ENCODE peak calls at places on chromosomes 4 and X, in five cellular contexts. A is right lobe of liver, D is stomach, C is foreskin fibroblast, S is lower lobe of right lung. N is an unnamed sample.

GRCh38 chr4:61245321-61245720 is 45.2 kb downstream of the ADGRL3 start:
- DNase-seq in A (no peak), D (no peak), C (no peak), S (no peak), N (no peak)

GRCh38 chr4:82380344-82380743 is 6.6 kb upstream of the HNRNPD start:
- DNase-seq in A (no peak), D (no peak), C (no peak), S (no peak), N (no peak)

GRCh38 chrX:30981968-30982367 is 89.9 kb downstream of the FTHL17 start:
- DNase-seq in A (no peak), D (no peak), C (no peak), S (no peak), N (no peak)

GRCh38 chr4:8105303-8106100 is 53.1 kb downstream of the ABLIM2 start:
- DNase-seq in A (no peak), D (no peak), C (no peak), S (no peak), N (no peak)

GRCh38 chr4:188110741-188111458 is 1.5 kb upstream of the TRIML2 start:
- DNase-seq in A (no peak), D (no peak), C (peak), S (no peak), N (no peak)

GRCh38 chr4:75985116-75985515 is 5.6 kb downstream of the SDAD1 start:
- DNase-seq in A (no peak), D (no peak), C (peak), S (no peak), N (peak)

GRCh38 chr4:114727426-114727825 is 128.8 kb downstream of the UGT8 start:
- DNase-seq in A (no peak), D (no peak), C (no peak), S (no peak), N (no peak)

GRCh38 chr4:73707918-73708577 is 32.3 kb upstream of the CXCL8 start:
- DNase-seq in A (no peak), D (peak), C (peak), S (peak), N (peak)

GRCh38 chrX:37553476-37553875 is 18.0 kb upstream of the LANCL3 start:
- DNase-seq in A (no peak), D (no peak), C (no peak), S (no peak), N (no peak)

GRCh38 chr4:186934841-186935443 is 211.3 kb upstream of the FAT1 start:
- DNase-seq in A (no peak), D (no peak), C (no peak), S (no peak), N (no peak)

GRCh38 chr4:1600811-1601532 is 83.1 kb downstream of the FAM53A start:
- DNase-seq in A (no peak), D (no peak), C (no peak), S (peak), N (no peak)

GRCh38 chrX:153967536-153968214 is 3.9 kb downstream of the HCFC1 start:
- DNase-seq in A (no peak), D (no peak), C (no peak), S (no peak), N (no peak)

GRCh38 chr4:94127707-94128328 is 79.8 kb upstream of the SMARCAD1 start:
- DNase-seq in A (no peak), D (no peak), C (peak), S (no peak), N (peak)

GRCh38 chr4:185123479-185123878 is 19.6 kb upstream of the SLC25A4 start:
- DNase-seq in A (no peak), D (no peak), C (no peak), S (no peak), N (no peak)

GRCh38 chrX:55488559-55489314 is 911 bp downstream of the USP51 start:
- DNase-seq in A (peak), D (peak), C (peak), S (peak), N (no peak)

GRCh38 chr4:48461000-48461399 is 22.1 kb upstream of the SLC10A4 start:
- DNase-seq in A (no peak), D (no peak), C (no peak), S (no peak), N (no peak)

GRCh38 chr4:54499308-54500074 is 158.3 kb upstream of the KIT start:
- DNase-seq in A (no peak), D (no peak), C (peak), S (no peak), N (no peak)

GRCh38 chrX:73922856-73923429 is 359.9 kb downstream of the CHIC1 start:
- DNase-seq in A (no peak), D (no peak), C (peak), S (no peak), N (no peak)

GRCh38 chrX:68835468-68835867 is 6.6 kb downstream of the EFNB1 start:
- DNase-seq in A (no peak), D (peak), C (no peak), S (no peak), N (no peak)

GRCh38 chr4:168560184-168560834 is 63.5 kb downstream of the PALLD start:
- DNase-seq in A (no peak), D (peak), C (peak), S (no peak), N (peak)

GRCh38 chrX:44244008-44244407 is 99.5 kb downstream of the EFHC2 start:
- DNase-seq in A (no peak), D (no peak), C (peak), S (no peak), N (no peak)

GRCh38 chrX:51002160-51002632 is 91.7 kb downstream of the BMP15 start:
- DNase-seq in A (no peak), D (no peak), C (no peak), S (no peak), N (no peak)

GRCh38 chrX:154468217-154468616 is 10.1 kb downstream of the PLXNA3 start:
- DNase-seq in A (no peak), D (no peak), C (no peak), S (no peak), N (no peak)

GRCh38 chr4:85489273-85489672 is 14.3 kb downstream of the ARHGAP24 start:
- DNase-seq in A (no peak), D (no peak), C (peak), S (no peak), N (no peak)

GRCh38 chr4:82469776-82470345 is 39.5 kb downstream of the ENOPH1 start:
- DNase-seq in A (no peak), D (no peak), C (peak), S (no peak), N (no peak)

GRCh38 chr4:123096038-123096437 is 173.6 kb upstream of the NUDT6 start:
- DNase-seq in A (no peak), D (no peak), C (peak), S (no peak), N (no peak)

GRCh38 chrX:101452051-101452450 is 33.2 kb upstream of the ARMCX4 start:
- DNase-seq in A (no peak), D (no peak), C (no peak), S (no peak), N (no peak)

GRCh38 chr4:158169931-158170690 is 2.7 kb downstream of the GASK1B start:
- DNase-seq in A (no peak), D (no peak), C (peak), S (no peak), N (no peak)

GRCh38 chr4:52825311-52826090 is 36.6 kb upstream of the RASL11B start:
- DNase-seq in A (no peak), D (no peak), C (peak), S (no peak), N (no peak)

GRCh38 chrX:152313529-152314302 is 137.4 kb downstream of the GABRA3 start:
- DNase-seq in A (no peak), D (no peak), C (no peak), S (no peak), N (no peak)

GRCh38 chr4:1113311-1114009 is at the start of gene RNF212:
- DNase-seq in A (no peak), D (peak), C (peak), S (no peak), N (no peak)

DNA sequence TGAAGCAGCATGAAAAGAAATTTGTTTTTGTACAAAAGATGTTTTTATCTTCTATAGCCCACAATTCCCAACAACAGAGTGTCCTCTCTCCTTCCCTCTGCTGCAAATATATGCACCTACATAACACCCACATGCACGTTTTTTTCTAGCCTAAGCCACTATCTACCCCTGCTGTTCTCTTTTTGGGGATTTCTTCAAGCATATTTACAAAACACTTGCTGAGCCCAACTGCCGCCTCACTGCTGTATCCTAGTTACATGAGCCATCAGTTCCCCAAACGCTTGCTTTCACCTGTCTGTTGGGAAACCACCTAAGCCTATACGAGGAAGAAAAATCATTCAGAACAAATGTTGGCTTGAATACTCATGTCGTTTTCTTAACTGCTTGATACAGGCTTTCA is 127.2 kb downstream of the CHRNA9 start:
- DNase-seq in A (no peak), D (no peak), C (no peak), S (no peak), N (no peak)
- TF ChIP-seq CTCF in A (no peak), D (no peak), C (no peak), S (no peak), N (no peak)

DNA sequence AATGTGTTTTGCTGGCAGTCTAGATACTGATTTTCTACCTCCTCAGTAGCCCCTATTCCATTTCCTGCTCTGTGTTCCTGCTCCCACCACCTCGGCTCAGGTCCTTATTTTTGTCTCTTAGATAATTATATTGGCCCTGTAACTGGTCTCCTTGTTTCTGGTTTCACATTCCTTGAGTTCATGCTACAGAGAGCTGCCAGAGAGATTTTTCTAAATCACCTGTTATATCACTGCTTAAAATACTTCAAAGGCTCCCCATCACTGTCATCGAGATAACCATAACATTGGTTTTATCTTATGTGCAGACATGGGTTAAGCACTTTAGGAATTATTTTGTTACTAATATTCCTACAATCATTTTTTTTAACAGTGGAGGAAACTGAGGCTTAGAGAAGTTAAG is 9.6 kb downstream of the SYNPO2 start:
- DNase-seq in A (no peak), D (no peak), C (no peak), S (no peak), N (no peak)
- H3K4me3 ChIP-seq in A (no peak), D (no peak), C (no peak), S (no peak), N (no peak)

DNA sequence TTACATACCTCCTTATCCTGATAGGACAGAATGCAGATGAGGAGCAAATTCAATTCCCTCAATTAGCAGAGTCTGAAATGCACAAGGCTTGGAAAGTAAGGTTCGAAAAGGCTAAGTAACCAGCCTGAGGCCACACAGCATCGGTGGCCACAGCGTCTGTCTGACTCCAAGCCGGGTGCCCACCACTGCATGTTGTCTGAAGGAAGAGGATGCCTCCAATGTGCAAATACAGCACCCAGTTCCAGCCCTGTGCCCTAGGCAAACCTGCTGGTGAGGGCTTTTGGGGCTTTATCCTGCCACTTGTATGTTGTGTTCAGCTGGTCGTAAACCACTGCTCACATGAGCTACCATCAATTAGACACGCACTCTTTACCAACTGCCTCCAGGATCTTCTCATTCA is 48.6 kb upstream of the PPP2R2C start:
- DNase-seq in A (no peak), D (no peak), C (no peak), S (no peak), N (no peak)
- TF ChIP-seq CTCF in A (no peak), D (no peak), C (no peak), S (no peak), N (no peak)

DNA sequence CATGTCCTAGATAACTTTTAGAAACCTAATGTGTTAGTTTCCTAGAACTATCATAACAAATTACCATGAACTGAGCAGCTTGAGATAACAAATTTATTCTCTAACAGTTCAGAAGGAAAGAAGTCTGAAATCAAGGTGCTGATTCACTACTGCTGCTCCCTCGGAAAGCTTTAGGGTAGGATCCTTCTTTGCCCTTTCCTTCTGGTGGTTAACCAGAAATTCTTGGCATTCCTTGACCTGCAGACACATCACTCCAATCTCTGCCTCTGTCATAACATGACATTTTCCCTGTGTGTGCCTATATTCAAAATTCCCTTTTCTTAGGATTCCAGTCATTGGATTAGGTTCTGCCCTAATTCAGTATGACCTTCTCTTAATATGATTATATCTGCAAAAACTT is 175.5 kb downstream of the SNCA start:
- DNase-seq in A (no peak), D (no peak), C (peak), S (no peak), N (no peak)
- H3K4me3 ChIP-seq in A (no peak), D (no peak), C (no peak), S (no peak), N (no peak)

GRCh38 chr4:79900182-79900581 is 172.8 kb downstream of the ANTXR2 start:
- DNase-seq in A (no peak), D (no peak), C (no peak), S (no peak), N (no peak)
- TF ChIP-seq CTCF in A (no peak), D (no peak), C (no peak), S (no peak), N (no peak)

GRCh38 chr4:173522874-173523395 is 7.1 kb downstream of the HAND2 start:
- DNase-seq in A (no peak), D (no peak), C (no peak), S (no peak), N (no peak)

GRCh38 chr4:173519130-173520101 is 10.6 kb downstream of the HAND2 start:
- DNase-seq in A (no peak), D (no peak), C (peak), S (no peak), N (no peak)

GRCh38 chr4:173522160-173522873 is 7.7 kb downstream of the HAND2 start:
- DNase-seq in A (no peak), D (peak), C (peak), S (no peak), N (peak)

GRCh38 chr4:173520921-173521473 is 9.0 kb downstream of the HAND2 start:
- DNase-seq in A (no peak), D (no peak), C (no peak), S (no peak), N (no peak)

GRCh38 chr4:173521474-173522159 is 8.4 kb downstream of the HAND2 start:
- DNase-seq in A (no peak), D (no peak), C (no peak), S (no peak), N (no peak)
- H3K4me3 ChIP-seq in A (peak), D (peak), C (peak), S (peak), N (peak)

GRCh38 chr4:70992354-70992753 is 1.1 kb upstream of the DCK start:
- DNase-seq in A (peak), D (no peak), C (no peak), S (no peak), N (no peak)

GRCh38 chr4:70993181-70994068 is at the start of gene DCK:
- DNase-seq in A (peak), D (peak), C (peak), S (peak), N (peak)

GRCh38 chr4:70994069-70994366 is 569 bp downstream of the DCK start:
- DNase-seq in A (no peak), D (no peak), C (no peak), S (no peak), N (no peak)

GRCh38 chr4:70996014-70996353 is 2.5 kb downstream of the DCK start:
- DNase-seq in A (no peak), D (no peak), C (peak), S (no peak), N (no peak)

DNA sequence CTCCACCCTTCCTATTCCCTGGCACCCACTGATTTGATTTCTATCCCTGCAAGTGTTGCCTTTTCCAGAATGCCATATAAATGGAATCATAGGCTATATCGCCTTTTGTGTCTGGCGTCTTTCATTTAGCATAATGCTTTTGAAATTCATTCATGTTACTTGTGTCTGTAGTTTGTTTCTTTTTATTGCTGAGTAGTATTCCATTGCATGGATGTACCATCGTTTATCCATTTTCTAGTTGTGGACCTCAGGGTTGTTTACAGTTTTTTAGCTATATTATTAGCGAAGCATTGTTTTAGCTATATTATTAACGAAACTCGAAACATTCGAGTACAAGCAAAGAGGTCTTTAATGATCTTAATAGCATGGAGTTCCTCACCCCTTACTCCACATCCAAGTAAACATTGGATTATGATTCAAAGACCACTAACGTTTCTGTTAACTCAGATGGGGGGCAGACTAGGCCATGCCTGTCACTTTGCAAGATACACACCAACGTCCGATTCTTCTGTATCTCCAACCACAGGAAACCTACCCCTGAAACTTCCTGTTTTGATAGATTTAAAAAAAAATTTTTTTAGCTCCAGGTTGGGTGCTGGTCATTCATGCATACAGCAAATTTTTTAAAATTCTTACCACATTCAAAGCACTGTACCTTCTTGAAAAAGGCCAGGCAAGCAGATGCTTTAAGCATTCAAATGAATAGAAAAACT is 1.1 kb downstream of the DCK start:
- DNase-seq in A (no peak), D (no peak), C (no peak), S (no peak), N (no peak)
- TF ChIP-seq CTCF in A (no peak), D (no peak), C (no peak), S (no peak), N (no peak)

GRCh38 chr4:41746440-41747229 is 1.9 kb downstream of the PHOX2B start:
- DNase-seq in A (no peak), D (no peak), C (no peak), S (no peak), N (no peak)
- H3K4me3 ChIP-seq in A (no peak), D (no peak), C (no peak), S (no peak), N (no peak)

DNA sequence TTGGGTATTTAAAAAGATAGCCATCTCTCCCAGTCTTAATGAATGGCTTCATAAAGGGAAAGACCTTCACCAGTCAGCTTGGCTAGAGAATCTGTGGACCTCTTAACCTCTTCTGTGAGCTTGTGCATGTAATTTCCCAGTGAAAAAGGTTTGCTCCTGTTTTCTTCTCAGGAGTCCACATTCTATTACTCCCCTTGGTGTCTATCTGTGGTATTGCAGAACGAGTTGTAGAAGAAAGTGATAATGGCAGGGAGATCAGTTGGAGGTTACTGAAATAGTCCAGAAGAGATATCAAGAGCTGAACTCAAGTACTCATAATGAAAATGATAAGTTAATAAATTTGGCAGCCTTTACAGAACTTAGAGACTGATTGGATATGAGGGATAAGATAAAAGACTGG is 16.5 kb upstream of the VAMP7 start:
- DNase-seq in A (no peak), D (no peak), C (no peak), S (no peak), N (no peak)
- TF ChIP-seq CTCF in A (peak), D (no peak), C (no peak), S (no peak), N (no peak)

N was measured in HFF-Myc.